ENCODE peak calls at places on chromosomes 4 and X, in nine cellular contexts. V is colonic mucosa; W is CD8-positive, alpha-beta memory T cell; S is A673; A is thoracic aorta; Y is tibial artery; G is CD8-positive, alpha-beta T cell; Z is RWPE2; C is vagina. T is an unnamed sample. For H3K4me1, the result is how much of the 10 kb centered on the place peaks cover.

GRCh38 chrX:154458954-154459829 is 1.1 kb downstream of the PLXNA3 start:
- DNase-seq in C (no peak), Z (no peak), W (no peak), A (no peak), G (no peak), S (peak), Y (peak), V (peak), T (peak)

GRCh38 chr4:133921280-133922195 is 280.1 kb downstream of the PABPC4L start:
- DNase-seq in V (no peak), Z (no peak), C (no peak), Y (no peak), A (no peak), S (peak), G (no peak), W (no peak), T (no peak)

GRCh38 chr4:1983053-1983845 is 25.5 kb downstream of the NELFA start:
- DNase-seq in A (no peak), W (no peak), Y (no peak), S (no peak), Z (no peak), G (no peak), C (peak), V (peak), T (no peak)

GRCh38 chr4:89889289-89889688 is 5.4 kb upstream of the MMRN1 start:
- DNase-seq in C (no peak), V (no peak), A (no peak), Z (no peak), G (no peak), S (no peak), Y (peak), W (no peak), T (peak)

GRCh38 chr4:72286185-72286584 is 254.4 kb downstream of the NPFFR2 start:
- DNase-seq in V (no peak), G (no peak), Z (no peak), Y (no peak), A (no peak), C (no peak), W (no peak), S (peak), T (no peak)

GRCh38 chr4:57055873-57056272 is 54.3 kb downstream of the IGFBP7 start:
- DNase-seq in W (no peak), Y (peak), Z (no peak), G (no peak), V (no peak), A (no peak), S (no peak), C (no peak), T (no peak)

GRCh38 chr4:182231080-182231479 is 12.1 kb upstream of the TENM3 start:
- DNase-seq in G (no peak), S (no peak), C (no peak), W (no peak), Y (no peak), Z (no peak), V (no peak), A (no peak), T (no peak)

GRCh38 chrX:24241822-24242648 is 71.8 kb downstream of the SUPT20HL2 start:
- DNase-seq in W (no peak), C (no peak), A (no peak), Y (no peak), Z (no peak), V (no peak), G (no peak), S (peak), T (peak)

GRCh38 chrX:9438950-9439494 is 25.8 kb upstream of the TBL1X start:
- DNase-seq in G (no peak), A (no peak), W (no peak), S (no peak), C (no peak), Z (no peak), Y (no peak), V (no peak), T (no peak)

GRCh38 chrX:14864626-14865025 is 8.2 kb downstream of the FANCB start:
- DNase-seq in A (no peak), Z (no peak), S (no peak), Y (no peak), G (no peak), C (no peak), V (no peak), W (no peak), T (no peak)

GRCh38 chr4:109977854-109978501 is 65.3 kb downstream of the EGF start:
- DNase-seq in S (peak), A (no peak), V (no peak), C (no peak), W (no peak), G (no peak), Z (no peak), Y (no peak), T (peak)

GRCh38 chrX:1355800-1356148 is 19.2 kb downstream of the IL3RA start:
- DNase-seq in Y (no peak), W (no peak), S (no peak), C (no peak), V (no peak), A (no peak), G (no peak), Z (no peak), T (no peak)

GRCh38 chr4:56979674-56980073 is 978 bp downstream of the POLR2B start:
- DNase-seq in V (peak), Y (no peak), S (no peak), C (no peak), A (no peak), Z (no peak), G (peak), W (peak), T (peak)

GRCh38 chr4:149889976-149890375 is 74.3 kb upstream of the IQCM start:
- DNase-seq in A (no peak), Z (no peak), S (no peak), G (no peak), Y (no peak), W (no peak), C (no peak), V (no peak), T (no peak)

GRCh38 chrX:69988955-69989394 is 60.8 kb downstream of the AWAT2 start:
- DNase-seq in V (no peak), Y (no peak), W (no peak), C (no peak), Z (no peak), A (no peak), G (no peak), S (no peak), T (no peak)

GRCh38 chr4:153332936-153333335 is 11.6 kb upstream of the MND1 start:
- DNase-seq in A (no peak), C (no peak), G (no peak), S (no peak), V (no peak), Z (no peak), Y (no peak), W (no peak), T (no peak)

GRCh38 chr4:25531272-25531671 is 124.4 kb upstream of the SLC34A2 start:
- DNase-seq in Y (no peak), V (no peak), G (no peak), C (no peak), W (no peak), A (no peak), S (no peak), Z (no peak), T (no peak)
- H3K27ac ChIP-seq in Y (no peak), V (no peak), G (no peak), C (no peak), W (no peak), A (no peak), S (no peak), Z (no peak), T (no peak)

GRCh38 chrX:7223271-7223670 is 75.3 kb upstream of the PUDP start:
- DNase-seq in V (no peak), A (no peak), Z (no peak), C (no peak), W (no peak), G (no peak), Y (no peak), S (no peak), T (no peak)
- H3K4me1 ChIP-seq in V (under half), A (under half), Z (under half), C (under half), W (under half), G (under half), Y (under half), S (under half), T (under half)

DNA sequence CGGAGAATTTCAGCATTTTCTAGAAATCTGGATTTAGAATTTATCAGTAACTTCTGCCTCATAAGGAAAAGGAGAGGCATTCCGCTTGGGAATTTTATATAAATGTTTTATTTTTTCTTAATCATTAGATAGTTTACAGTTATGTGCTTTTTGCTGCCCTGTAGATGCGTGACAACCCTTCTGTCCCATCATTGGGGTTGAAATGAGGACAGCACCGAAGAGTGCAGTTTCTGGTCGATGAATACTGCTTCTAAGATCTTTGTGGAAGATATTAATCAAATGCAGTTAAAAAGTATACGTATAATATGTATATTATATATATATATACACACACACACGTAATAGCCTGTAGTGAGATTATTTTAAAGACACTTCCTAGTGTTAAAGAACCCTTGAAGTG is 1.5 kb downstream of the RBPJ start:
- DNase-seq in A (no peak), C (no peak), G (no peak), S (no peak), V (no peak), W (no peak), Z (no peak), Y (no peak), T (no peak)
- H3K4me3 ChIP-seq in A (peak), C (no peak), G (no peak), S (peak), V (peak), W (peak), Z (peak), Y (peak), T (no peak)

GRCh38 chr4:38765391-38765790 is 17.4 kb downstream of the TLR10 start:
- DNase-seq in C (no peak), Z (no peak), Y (no peak), W (no peak), A (no peak), G (no peak), S (no peak), V (no peak), T (no peak)
- H3K27ac ChIP-seq in C (no peak), Z (no peak), Y (no peak), W (no peak), A (no peak), G (no peak), S (no peak), V (no peak), T (no peak)

GRCh38 chr4:142354041-142354440 is 492.1 kb downstream of the INPP4B start:
- DNase-seq in A (no peak), Z (no peak), V (no peak), G (no peak), C (no peak), W (no peak), Y (no peak), S (no peak), T (no peak)
- H3K4me1 ChIP-seq in A (under half), Z (half or more), V (under half), G (half or more), C (under half), W (half or more), Y (under half), S (under half), T (under half)

DNA sequence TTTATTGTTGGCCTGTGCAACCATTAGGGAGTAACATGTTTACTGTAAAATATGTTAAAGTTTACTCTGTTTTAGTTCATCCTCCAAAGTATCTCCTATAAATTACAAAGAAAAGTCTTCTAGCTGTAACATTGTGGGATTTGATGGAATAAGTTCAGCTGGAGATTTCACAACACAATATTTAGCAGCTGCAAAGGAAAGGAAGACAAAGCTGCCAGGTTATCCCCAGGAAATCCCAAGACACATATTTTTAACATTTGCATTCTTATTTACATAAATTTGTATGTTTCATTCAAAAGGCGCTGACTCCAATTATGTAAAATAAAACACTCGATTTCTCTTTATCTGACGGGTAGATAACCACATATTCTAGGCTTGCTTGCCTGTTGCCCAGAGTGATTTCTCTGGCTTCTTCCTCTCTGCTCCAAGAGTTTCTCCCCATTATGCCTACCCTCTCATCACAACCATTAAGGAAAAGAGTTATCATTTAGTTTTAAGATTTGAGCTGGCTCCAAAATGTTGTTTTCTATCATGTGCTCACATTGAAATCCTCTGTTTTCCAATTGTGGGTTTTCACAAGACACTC is 128.0 kb upstream of the RASGEF1B start:
- DNase-seq in A (no peak), G (no peak), W (no peak), S (peak), V (no peak), C (no peak), Z (no peak), Y (no peak), T (no peak)
- H3K4me3 ChIP-seq in A (no peak), G (no peak), W (no peak), S (no peak), V (no peak), C (no peak), Z (no peak), Y (no peak), T (no peak)

GRCh38 chr4:95539056-95539455 is 9.7 kb downstream of the UNC5C start:
- DNase-seq in V (no peak), W (no peak), C (no peak), S (no peak), A (no peak), G (no peak), Z (no peak), Y (no peak), T (no peak)

GRCh38 chr4:95544433-95545103 is 4.2 kb downstream of the UNC5C start:
- DNase-seq in C (no peak), Y (no peak), V (no peak), A (no peak), Z (no peak), W (no peak), S (no peak), G (no peak), T (no peak)

GRCh38 chr4:95540227-95540626 is 8.5 kb downstream of the UNC5C start:
- DNase-seq in C (no peak), S (no peak), Z (no peak), V (no peak), G (no peak), A (no peak), W (no peak), Y (no peak), T (no peak)

GRCh38 chr4:95541094-95541493 is 7.7 kb downstream of the UNC5C start:
- DNase-seq in S (no peak), Z (no peak), W (no peak), G (no peak), A (no peak), Y (no peak), C (no peak), V (no peak), T (no peak)

GRCh38 chr4:95541889-95542607 is 6.7 kb downstream of the UNC5C start:
- DNase-seq in W (no peak), S (no peak), Z (no peak), A (no peak), G (no peak), Y (no peak), V (no peak), C (no peak), T (no peak)
- H3K27ac ChIP-seq in W (no peak), S (no peak), Z (no peak), A (peak), G (no peak), Y (peak), V (no peak), C (no peak), T (no peak)

GRCh38 chr4:17665346-17665745 is 50.9 kb downstream of the MED28 start:
- DNase-seq in Y (no peak), S (no peak), G (no peak), A (no peak), V (no peak), W (no peak), Z (no peak), C (no peak), T (no peak)

GRCh38 chr4:17665852-17666251 is 51.4 kb downstream of the MED28 start:
- DNase-seq in C (no peak), Y (no peak), Z (no peak), V (no peak), S (no peak), A (no peak), W (no peak), G (no peak), T (no peak)

GRCh38 chr4:17664755-17665154 is 50.3 kb downstream of the MED28 start:
- DNase-seq in W (no peak), C (no peak), Y (no peak), S (no peak), G (no peak), V (no peak), A (no peak), Z (no peak), T (no peak)

GRCh38 chr4:17667253-17667652 is 52.8 kb downstream of the MED28 start:
- DNase-seq in V (no peak), Z (no peak), W (no peak), S (no peak), G (no peak), A (no peak), Y (no peak), C (no peak), T (no peak)

DNA sequence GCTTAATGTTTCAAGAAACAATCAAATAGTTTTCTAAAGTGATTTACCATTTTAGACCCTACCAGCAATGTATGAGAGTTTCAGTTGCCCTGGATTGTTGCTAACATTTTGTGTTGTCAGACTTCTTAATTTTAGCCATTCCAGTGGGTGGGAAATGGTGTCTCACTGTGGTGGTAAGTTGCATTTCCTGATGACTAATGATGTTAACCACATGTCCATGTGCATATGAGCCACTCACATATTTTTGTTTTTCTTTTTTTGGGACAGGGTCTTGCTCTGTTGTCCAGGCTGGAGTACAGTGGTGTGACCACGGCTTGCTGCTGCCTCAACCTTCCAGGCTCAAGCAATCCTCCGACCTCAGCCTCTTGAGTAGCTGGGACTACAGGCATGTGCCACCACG is 48.3 kb downstream of the MED28 start:
- DNase-seq in Z (no peak), Y (no peak), G (no peak), A (no peak), C (no peak), W (no peak), V (no peak), S (no peak), T (no peak)
- H3K4me1 ChIP-seq in Z (under half), Y (under half), G (under half), A (under half), C (under half), W (under half), V (under half), S (under half), T (under half)

GRCh38 chrX:49071877-49072711 is 1.7 kb downstream of the PRAF2 start:
- DNase-seq in C (no peak), Z (no peak), W (no peak), Y (peak), S (no peak), G (no peak), A (peak), V (peak), T (no peak)
- H3K4me3 ChIP-seq in C (peak), Z (peak), W (no peak), Y (peak), S (peak), G (no peak), A (peak), V (peak), T (no peak)

GRCh38 chr4:40245794-40246546 is 49.1 kb downstream of the RHOH start:
- DNase-seq in V (no peak), W (no peak), S (no peak), Z (no peak), G (no peak), A (no peak), C (no peak), Y (no peak), T (no peak)
- H3K27ac ChIP-seq in V (no peak), W (peak), S (peak), Z (no peak), G (peak), A (no peak), C (no peak), Y (no peak), T (no peak)